ENCODE peak calls at places on chromosomes 13 and 19, in ten cellular contexts. N is Right ventricle myocardium superior; O is NCI-H774; P is right cardiac atrium; E is hepatocyte; S is SHP77; F is mesothelial cell of epicardium; K is activated T-cell treated with anti-CD3 and anti-CD28 coated beads for 24 hours; L is CD8-positive, alpha-beta T cell; J is psoas muscle. M is an unnamed sample.

GRCh38 chr13:39311619-39312018 is 273.4 kb downstream of the NHLRC3 start:
- DNase-seq in N (no peak), O (no peak), P (no peak), E (no peak), S (no peak), F (no peak), K (no peak), L (no peak), J (no peak), M (no peak)

GRCh38 chr19:10183926-10184325 is 10.8 kb downstream of the DNMT1 start:
- DNase-seq in N (no peak), O (no peak), P (no peak), E (no peak), S (no peak), F (no peak), K (no peak), L (no peak), J (no peak), M (no peak)

GRCh38 chr19:52917531-52917930 is 5.7 kb downstream of the ZNF888 start:
- DNase-seq in N (no peak), O (no peak), P (no peak), E (no peak), S (no peak), F (no peak), K (no peak), L (no peak), J (no peak), M (no peak)

GRCh38 chr19:49363265-49364082 is at the start of gene DKKL1:
- DNase-seq in N (peak; percentile 99), O (no peak), P (peak; percentile 100), E (peak; percentile 98), S (no peak), F (peak; percentile 90), K (peak; percentile 42), L (peak; percentile 67), J (peak; percentile 99), M (peak; percentile 60)

GRCh38 chr13:46484561-46484960 is 68.4 kb upstream of the LRCH1 start:
- DNase-seq in N (no peak), O (no peak), P (no peak), E (no peak), S (no peak), F (no peak), K (no peak), L (no peak), J (no peak), M (no peak)

GRCh38 chr19:46728693-46729339 is 11.9 kb upstream of the PRKD2 start:
- DNase-seq in N (peak; percentile 88), O (no peak), P (peak; percentile 91), E (peak; percentile 87), S (peak; percentile 23), F (no peak), K (peak; percentile 67), L (peak; percentile 92), J (peak; percentile 80), M (peak; percentile 78)

GRCh38 chr13:60494296-60494695 is 97.3 kb downstream of the TDRD3 start:
- DNase-seq in N (no peak), O (no peak), P (no peak), E (no peak), S (no peak), F (no peak), K (no peak), L (no peak), J (no peak), M (no peak)

GRCh38 chr19:12784394-12784870 is 6.9 kb upstream of the JUNB start:
- DNase-seq in N (no peak), O (no peak), P (no peak), E (no peak), S (no peak), F (no peak), K (no peak), L (peak; percentile 17), J (no peak), M (no peak)

GRCh38 chr19:51808333-51808986 is 13.5 kb downstream of the FPR3 start:
- DNase-seq in N (no peak), O (no peak), P (no peak), E (no peak), S (no peak), F (no peak), K (no peak), L (no peak), J (no peak), M (no peak)

GRCh38 chr13:93758575-93758974 is 532.0 kb downstream of the GPC6 start:
- DNase-seq in N (no peak), O (no peak), P (no peak), E (no peak), S (no peak), F (no peak), K (no peak), L (no peak), J (no peak), M (no peak)

GRCh38 chr13:30629527-30629926 is 11.8 kb downstream of the USPL1 start:
- DNase-seq in N (no peak), O (no peak), P (no peak), E (no peak), S (no peak), F (no peak), K (no peak), L (no peak), J (no peak), M (no peak)

M was measured in CD4-positive, alpha-beta memory T cell.